ENCODE peak calls at places on chromosomes 7 and 10, in nine cellular contexts. N, S, H, F, Y, K, G, O and I are unnamed samples.

GRCh38 chr7:46369933-46370654 is 449.0 kb upstream of the IGFBP3 start:
- DNase-seq in N (peak; percentile 93), S (no peak), H (no peak), F (peak; percentile 80), Y (no peak), K (no peak), G (no peak), O (peak; percentile 90), I (no peak)

GRCh38 chr7:2306688-2307087 is 7.6 kb downstream of the SNX8 start:
- DNase-seq in N (no peak), S (no peak), H (no peak), F (no peak), Y (no peak), K (no peak), G (no peak), O (no peak), I (no peak)

GRCh38 chr10:27564880-27565279 is 60.8 kb downstream of the RAB18 start:
- DNase-seq in N (no peak), S (no peak), H (no peak), F (no peak), Y (no peak), K (no peak), G (no peak), O (no peak), I (no peak)

GRCh38 chr10:97131702-97132101 is 54.1 kb downstream of the SLIT1 start:
- DNase-seq in N (peak; percentile 7), S (no peak), H (no peak), F (no peak), Y (no peak), K (no peak), G (peak; percentile 17), O (no peak), I (no peak)

GRCh38 chr7:37495574-37496184 is 47.0 kb upstream of the ELMO1 start:
- DNase-seq in N (peak; percentile 56), S (no peak), H (peak; percentile 12), F (peak; percentile 1), Y (no peak), K (no peak), G (no peak), O (peak; percentile 52), I (no peak)

GRCh38 chr10:30034433-30035137 is 24.8 kb downstream of the JCAD start:
- DNase-seq in N (no peak), S (no peak), H (no peak), F (no peak), Y (no peak), K (no peak), G (no peak), O (no peak), I (no peak)

GRCh38 chr7:35007768-35008167 is 29.5 kb downstream of the DPY19L1 start:
- DNase-seq in N (no peak), S (no peak), H (no peak), F (no peak), Y (no peak), K (no peak), G (no peak), O (no peak), I (no peak)

GRCh38 chr7:129886818-129887186 is 66.0 kb downstream of the UBE2H start:
- DNase-seq in N (no peak), S (no peak), H (no peak), F (no peak), Y (no peak), K (no peak), G (no peak), O (no peak), I (no peak)

GRCh38 chr7:69782917-69783684 is 184.8 kb downstream of the AUTS2 start:
- DNase-seq in N (peak; percentile 63), S (no peak), H (no peak), F (no peak), Y (no peak), K (no peak), G (no peak), O (no peak), I (no peak)

GRCh38 chr10:91022390-91022789 is 101.5 kb upstream of the ANKRD1 start:
- DNase-seq in N (no peak), S (no peak), H (no peak), F (no peak), Y (no peak), K (no peak), G (no peak), O (no peak), I (no peak)

GRCh38 chr7:31778296-31778695 is 91.3 kb downstream of the PPP1R17 start:
- DNase-seq in N (no peak), S (no peak), H (no peak), F (no peak), Y (no peak), K (no peak), G (no peak), O (no peak), I (no peak)

GRCh38 chr10:5829267-5829666 is 16.0 kb upstream of the GDI2 start:
- DNase-seq in N (no peak), S (no peak), H (no peak), F (no peak), Y (no peak), K (no peak), G (peak; percentile 31), O (no peak), I (no peak)

GRCh38 chr10:124225468-124226270 is 132.3 kb upstream of the CHST15 start:
- DNase-seq in N (no peak), S (no peak), H (no peak), F (no peak), Y (no peak), K (no peak), G (no peak), O (no peak), I (no peak)

GRCh38 chr10:128263891-128264688 is 137.9 kb upstream of the MKI67 start:
- DNase-seq in N (peak; percentile 65), S (peak; percentile 37), H (peak; percentile 25), F (peak; percentile 1), Y (peak; percentile 81), K (no peak), G (no peak), O (peak; percentile 52), I (peak; percentile 66)

GRCh38 chr10:811781-812180 is 119.7 kb downstream of the LARP4B start:
- DNase-seq in N (no peak), S (no peak), H (no peak), F (no peak), Y (no peak), K (no peak), G (no peak), O (no peak), I (no peak)

GRCh38 chr7:31028417-31028988 is 23.6 kb upstream of the ADCYAP1R1 start:
- DNase-seq in N (no peak), S (no peak), H (no peak), F (no peak), Y (no peak), K (no peak), G (no peak), O (no peak), I (no peak)

GRCh38 chr10:12975266-12975665 is 26.2 kb downstream of the CCDC3 start:
- DNase-seq in N (no peak), S (no peak), H (no peak), F (no peak), Y (no peak), K (no peak), G (no peak), O (no peak), I (peak; percentile 22)
- TF ChIP-seq CTCF in N (peak; percentile 4), S (no peak), H (peak; percentile 42), F (no peak), Y (no peak), K (peak; percentile 16), G (no peak), O (peak; percentile 16), I (no peak)

DNA sequence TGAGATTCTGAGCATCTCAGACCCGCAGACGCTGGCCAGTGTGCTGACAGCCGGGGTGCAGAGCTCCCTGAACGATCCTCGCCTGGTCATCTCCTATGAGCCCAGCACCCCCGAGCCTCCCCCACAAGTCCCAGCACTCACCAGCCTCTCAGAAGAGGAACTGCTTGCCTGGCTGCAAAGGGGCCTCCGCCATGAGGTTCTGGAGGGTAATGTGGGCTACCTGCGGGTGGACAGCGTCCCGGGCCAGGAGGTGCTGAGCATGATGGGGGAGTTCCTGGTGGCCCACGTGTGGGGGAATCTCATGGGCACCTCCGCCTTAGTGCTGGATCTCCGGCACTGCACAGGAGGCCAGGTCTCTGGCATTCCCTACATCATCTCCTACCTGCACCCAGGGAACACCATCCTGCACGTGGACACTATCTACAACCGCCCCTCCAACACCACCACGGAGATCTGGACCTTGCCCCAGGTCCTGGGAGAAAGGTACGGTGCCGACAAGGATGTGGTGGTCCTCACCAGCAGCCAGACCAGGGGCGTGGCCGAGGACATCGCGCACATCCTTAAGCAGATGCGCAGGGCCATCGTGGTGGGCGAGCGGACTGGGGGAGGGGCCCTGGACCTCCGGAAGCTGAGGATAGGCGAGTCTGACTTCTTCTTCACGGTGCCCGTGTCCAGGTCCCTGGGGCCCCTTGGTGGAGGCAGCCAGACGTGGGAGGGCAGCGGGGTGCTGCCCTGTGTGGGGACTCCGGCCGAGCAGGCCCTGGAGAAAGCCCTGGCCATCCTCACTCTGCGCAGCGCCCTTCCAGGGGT is 703 bp downstream of the RBP3 start:
- DNase-seq in N (no peak), S (no peak), H (no peak), F (no peak), Y (no peak), K (no peak), G (peak; percentile 67), O (no peak), I (no peak)
- TF ChIP-seq CTCF in N (no peak), S (no peak), H (no peak), F (no peak), Y (no peak), K (no peak), G (no peak), O (no peak), I (no peak)

DNA sequence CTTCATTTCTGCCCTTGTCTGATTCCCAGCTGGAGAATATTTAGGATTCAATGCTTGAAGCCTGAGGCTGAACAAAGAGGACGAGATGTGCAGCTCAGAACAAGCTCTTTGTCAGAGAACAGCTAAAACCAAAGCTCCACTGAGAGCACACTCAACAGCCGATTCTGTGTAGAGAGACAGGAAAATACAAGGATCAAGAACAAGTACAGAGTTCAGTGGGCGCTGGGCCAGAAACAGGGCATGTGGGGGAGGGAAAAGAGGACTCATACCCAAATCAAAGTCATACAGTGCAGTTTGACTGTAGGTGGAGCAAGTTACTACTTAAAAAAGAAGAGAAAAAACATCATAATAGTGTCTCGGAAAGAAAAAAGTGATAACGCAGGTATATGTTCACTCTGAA is at the start of gene AGMO:
- DNase-seq in N (peak; percentile 28), S (no peak), H (no peak), F (peak; percentile 62), Y (no peak), K (no peak), G (peak; percentile 54), O (peak; percentile 37), I (peak; percentile 87)
- TF ChIP-seq CTCF in N (no peak), S (no peak), H (no peak), F (no peak), Y (no peak), K (no peak), G (peak; percentile 20), O (no peak), I (no peak)

DNA sequence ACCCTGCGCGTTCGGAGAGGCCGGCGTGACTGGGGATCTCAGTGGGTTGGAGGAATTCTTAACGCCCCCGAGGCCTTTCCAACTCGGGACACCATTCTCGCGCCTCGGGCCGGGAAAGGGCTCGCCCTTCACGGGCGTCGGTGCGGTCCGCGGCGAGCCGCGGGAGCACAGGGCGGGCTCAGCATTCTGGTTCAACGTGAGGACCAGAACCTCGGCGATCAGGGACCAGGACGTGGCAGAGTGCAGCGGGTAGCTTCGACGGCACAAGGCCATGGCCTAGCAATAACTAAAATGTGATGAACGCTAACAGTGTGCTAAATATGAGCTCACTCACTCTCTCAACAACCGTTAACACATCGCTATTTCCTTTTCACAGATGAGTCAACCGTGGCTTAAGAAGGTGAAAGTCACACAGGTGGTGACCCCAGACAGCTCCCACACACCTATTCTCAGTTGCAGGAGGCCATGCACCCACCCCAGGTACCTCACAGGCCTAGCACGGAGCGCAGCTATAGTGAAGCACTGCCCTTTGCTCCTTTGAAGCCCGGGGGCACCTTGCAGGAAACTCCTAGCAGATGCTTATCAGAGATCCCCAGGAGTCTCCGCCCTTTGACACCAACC is 4.5 kb upstream of the EMX2 start:
- DNase-seq in N (no peak), S (no peak), H (no peak), F (no peak), Y (no peak), K (no peak), G (peak; percentile 73), O (no peak), I (no peak)
- TF ChIP-seq CTCF in N (no peak), S (no peak), H (no peak), F (no peak), Y (no peak), K (no peak), G (no peak), O (no peak), I (no peak)